ENCODE peak calls at places on chromosome X, in eight cellular contexts. One of them, this sample, is unnamed.

GRCh38 chrX:136157187-136157586 is 9.9 kb downstream of the FHL1 start:
- DNase-seq in stomach: no peak
- DNase-seq in AG04450: no peak
- DNase-seq in GM23248: no peak
- DNase-seq in lower lobe of right lung: no peak
- DNase-seq in tibial artery: no peak
- DNase-seq in effector memory CD4-positive, alpha-beta T cell: no peak
- DNase-seq in CD8-positive, alpha-beta memory T cell: no peak
- DNase-seq in this sample: no peak

GRCh38 chrX:106201502-106202178 is 33.5 kb downstream of the PWWP3B start:
- DNase-seq in CD8-positive, alpha-beta memory T cell: no peak
- DNase-seq in stomach: no peak
- DNase-seq in effector memory CD4-positive, alpha-beta T cell: no peak
- DNase-seq in tibial artery: no peak
- DNase-seq in AG04450: no peak
- DNase-seq in GM23248: no peak
- DNase-seq in lower lobe of right lung: no peak
- DNase-seq in this sample: no peak

GRCh38 chrX:13666836-13667235 is 13.9 kb downstream of the TCEANC start:
- DNase-seq in stomach: no peak
- DNase-seq in GM23248: no peak
- DNase-seq in effector memory CD4-positive, alpha-beta T cell: no peak
- DNase-seq in tibial artery: no peak
- DNase-seq in CD8-positive, alpha-beta memory T cell: no peak
- DNase-seq in lower lobe of right lung: no peak
- DNase-seq in AG04450: no peak
- DNase-seq in this sample: no peak

GRCh38 chrX:69505772-69506616 is 1.9 kb downstream of the NALF2 start:
- DNase-seq in lower lobe of right lung: no peak
- DNase-seq in tibial artery: no peak
- DNase-seq in CD8-positive, alpha-beta memory T cell: no peak
- DNase-seq in AG04450: no peak
- DNase-seq in stomach: no peak
- DNase-seq in effector memory CD4-positive, alpha-beta T cell: no peak
- DNase-seq in GM23248: no peak
- DNase-seq in this sample: no peak

GRCh38 chrX:42505057-42505456 is 272.9 kb downstream of the PPP1R2C start:
- DNase-seq in CD8-positive, alpha-beta memory T cell: no peak
- DNase-seq in effector memory CD4-positive, alpha-beta T cell: no peak
- DNase-seq in tibial artery: no peak
- DNase-seq in GM23248: no peak
- DNase-seq in AG04450: no peak
- DNase-seq in lower lobe of right lung: no peak
- DNase-seq in stomach: no peak
- DNase-seq in this sample: no peak

GRCh38 chrX:13293700-13294099 is 26.2 kb downstream of the ATXN3L start:
- DNase-seq in GM23248: no peak
- DNase-seq in lower lobe of right lung: no peak
- DNase-seq in tibial artery: no peak
- DNase-seq in CD8-positive, alpha-beta memory T cell: no peak
- DNase-seq in stomach: no peak
- DNase-seq in effector memory CD4-positive, alpha-beta T cell: no peak
- DNase-seq in AG04450: no peak
- DNase-seq in this sample: no peak

GRCh38 chrX:4547218-4547836 is 833.9 kb upstream of the PRKX start:
- DNase-seq in stomach: peak
- DNase-seq in effector memory CD4-positive, alpha-beta T cell: no peak
- DNase-seq in AG04450: no peak
- DNase-seq in lower lobe of right lung: peak
- DNase-seq in GM23248: peak
- DNase-seq in tibial artery: no peak
- DNase-seq in CD8-positive, alpha-beta memory T cell: no peak
- DNase-seq in this sample: no peak

GRCh38 chrX:19888419-19888879 is 1.0 kb upstream of the SH3KBP1 start:
- DNase-seq in tibial artery: peak
- DNase-seq in GM23248: peak
- DNase-seq in stomach: no peak
- DNase-seq in AG04450: peak
- DNase-seq in lower lobe of right lung: no peak
- DNase-seq in effector memory CD4-positive, alpha-beta T cell: peak
- DNase-seq in CD8-positive, alpha-beta memory T cell: no peak
- DNase-seq in this sample: no peak

GRCh38 chrX:47854474-47854873 is 17.8 kb downstream of the ZNF81 start:
- DNase-seq in tibial artery: no peak
- DNase-seq in AG04450: no peak
- DNase-seq in effector memory CD4-positive, alpha-beta T cell: no peak
- DNase-seq in lower lobe of right lung: peak
- DNase-seq in GM23248: peak
- DNase-seq in CD8-positive, alpha-beta memory T cell: no peak
- DNase-seq in stomach: peak
- DNase-seq in this sample: no peak

GRCh38 chrX:57573754-57574153 is 18.1 kb upstream of the ZXDB start:
- DNase-seq in GM23248: peak
- DNase-seq in tibial artery: no peak
- DNase-seq in AG04450: no peak
- DNase-seq in effector memory CD4-positive, alpha-beta T cell: no peak
- DNase-seq in CD8-positive, alpha-beta memory T cell: no peak
- DNase-seq in lower lobe of right lung: no peak
- DNase-seq in stomach: no peak
- DNase-seq in this sample: no peak

GRCh38 chrX:97215166-97215565 is 331.5 kb downstream of the RPA4 start:
- DNase-seq in tibial artery: no peak
- DNase-seq in CD8-positive, alpha-beta memory T cell: no peak
- DNase-seq in effector memory CD4-positive, alpha-beta T cell: no peak
- DNase-seq in GM23248: peak
- DNase-seq in lower lobe of right lung: no peak
- DNase-seq in AG04450: peak
- DNase-seq in stomach: no peak
- DNase-seq in this sample: no peak

GRCh38 chrX:45749375-45749774 is 548.7 kb upstream of the DIPK2B start:
- DNase-seq in tibial artery: no peak
- DNase-seq in effector memory CD4-positive, alpha-beta T cell: no peak
- DNase-seq in AG04450: no peak
- DNase-seq in lower lobe of right lung: no peak
- DNase-seq in GM23248: peak
- DNase-seq in CD8-positive, alpha-beta memory T cell: no peak
- DNase-seq in stomach: no peak
- DNase-seq in this sample: no peak

GRCh38 chrX:45748443-45748842 is 547.8 kb upstream of the DIPK2B start:
- DNase-seq in tibial artery: no peak
- DNase-seq in lower lobe of right lung: no peak
- DNase-seq in GM23248: peak
- DNase-seq in CD8-positive, alpha-beta memory T cell: no peak
- DNase-seq in stomach: no peak
- DNase-seq in AG04450: no peak
- DNase-seq in effector memory CD4-positive, alpha-beta T cell: no peak
- DNase-seq in this sample: no peak

GRCh38 chrX:45750639-45751038 is 550.0 kb upstream of the DIPK2B start:
- DNase-seq in GM23248: peak
- DNase-seq in AG04450: no peak
- DNase-seq in stomach: peak
- DNase-seq in lower lobe of right lung: no peak
- DNase-seq in effector memory CD4-positive, alpha-beta T cell: no peak
- DNase-seq in CD8-positive, alpha-beta memory T cell: no peak
- DNase-seq in tibial artery: no peak
- DNase-seq in this sample: no peak

GRCh38 chrX:45745479-45745878 is 544.8 kb upstream of the DIPK2B start:
- DNase-seq in GM23248: peak
- DNase-seq in AG04450: no peak
- DNase-seq in CD8-positive, alpha-beta memory T cell: no peak
- DNase-seq in lower lobe of right lung: no peak
- DNase-seq in stomach: no peak
- DNase-seq in tibial artery: no peak
- DNase-seq in effector memory CD4-positive, alpha-beta T cell: no peak
- DNase-seq in this sample: no peak

GRCh38 chrX:45747905-45748304 is 547.2 kb upstream of the DIPK2B start:
- DNase-seq in GM23248: peak
- DNase-seq in CD8-positive, alpha-beta memory T cell: no peak
- DNase-seq in stomach: no peak
- DNase-seq in tibial artery: no peak
- DNase-seq in effector memory CD4-positive, alpha-beta T cell: no peak
- DNase-seq in AG04450: no peak
- DNase-seq in lower lobe of right lung: no peak
- DNase-seq in this sample: no peak
- H3K27ac ChIP-seq in GM23248: peak
- H3K27ac ChIP-seq in CD8-positive, alpha-beta memory T cell: no peak
- H3K27ac ChIP-seq in stomach: no peak
- H3K27ac ChIP-seq in tibial artery: no peak
- H3K27ac ChIP-seq in effector memory CD4-positive, alpha-beta T cell: no peak
- H3K27ac ChIP-seq in AG04450: no peak
- H3K27ac ChIP-seq in lower lobe of right lung: peak
- H3K27ac ChIP-seq in this sample: no peak

GRCh38 chrX:10577863-10578262 is 42.5 kb downstream of the MID1 start:
- DNase-seq in stomach: no peak
- DNase-seq in AG04450: no peak
- DNase-seq in tibial artery: no peak
- DNase-seq in GM23248: peak
- DNase-seq in effector memory CD4-positive, alpha-beta T cell: no peak
- DNase-seq in lower lobe of right lung: no peak
- DNase-seq in CD8-positive, alpha-beta memory T cell: no peak
- DNase-seq in this sample: no peak

GRCh38 chrX:10576777-10577444 is 43.5 kb downstream of the MID1 start:
- DNase-seq in tibial artery: no peak
- DNase-seq in stomach: no peak
- DNase-seq in AG04450: no peak
- DNase-seq in GM23248: no peak
- DNase-seq in lower lobe of right lung: no peak
- DNase-seq in CD8-positive, alpha-beta memory T cell: no peak
- DNase-seq in effector memory CD4-positive, alpha-beta T cell: no peak
- DNase-seq in this sample: no peak

GRCh38 chrX:10579018-10579752 is 41.2 kb downstream of the MID1 start:
- DNase-seq in effector memory CD4-positive, alpha-beta T cell: no peak
- DNase-seq in lower lobe of right lung: no peak
- DNase-seq in stomach: no peak
- DNase-seq in GM23248: peak
- DNase-seq in tibial artery: no peak
- DNase-seq in CD8-positive, alpha-beta memory T cell: no peak
- DNase-seq in AG04450: peak
- DNase-seq in this sample: no peak

GRCh38 chrX:10582215-10582733 is 38.1 kb downstream of the MID1 start:
- DNase-seq in AG04450: no peak
- DNase-seq in tibial artery: no peak
- DNase-seq in GM23248: peak
- DNase-seq in CD8-positive, alpha-beta memory T cell: no peak
- DNase-seq in lower lobe of right lung: no peak
- DNase-seq in effector memory CD4-positive, alpha-beta T cell: no peak
- DNase-seq in stomach: no peak
- DNase-seq in this sample: no peak

GRCh38 chrX:10579753-10580060 is 40.7 kb downstream of the MID1 start:
- DNase-seq in GM23248: peak
- DNase-seq in CD8-positive, alpha-beta memory T cell: no peak
- DNase-seq in AG04450: no peak
- DNase-seq in lower lobe of right lung: no peak
- DNase-seq in tibial artery: no peak
- DNase-seq in effector memory CD4-positive, alpha-beta T cell: no peak
- DNase-seq in stomach: no peak
- DNase-seq in this sample: no peak
- H3K4me3 ChIP-seq in GM23248: peak
- H3K4me3 ChIP-seq in CD8-positive, alpha-beta memory T cell: no peak
- H3K4me3 ChIP-seq in AG04450: peak
- H3K4me3 ChIP-seq in lower lobe of right lung: no peak
- H3K4me3 ChIP-seq in tibial artery: no peak
- H3K4me3 ChIP-seq in effector memory CD4-positive, alpha-beta T cell: no peak
- H3K4me3 ChIP-seq in stomach: no peak
- H3K4me3 ChIP-seq in this sample: no peak

DNA sequence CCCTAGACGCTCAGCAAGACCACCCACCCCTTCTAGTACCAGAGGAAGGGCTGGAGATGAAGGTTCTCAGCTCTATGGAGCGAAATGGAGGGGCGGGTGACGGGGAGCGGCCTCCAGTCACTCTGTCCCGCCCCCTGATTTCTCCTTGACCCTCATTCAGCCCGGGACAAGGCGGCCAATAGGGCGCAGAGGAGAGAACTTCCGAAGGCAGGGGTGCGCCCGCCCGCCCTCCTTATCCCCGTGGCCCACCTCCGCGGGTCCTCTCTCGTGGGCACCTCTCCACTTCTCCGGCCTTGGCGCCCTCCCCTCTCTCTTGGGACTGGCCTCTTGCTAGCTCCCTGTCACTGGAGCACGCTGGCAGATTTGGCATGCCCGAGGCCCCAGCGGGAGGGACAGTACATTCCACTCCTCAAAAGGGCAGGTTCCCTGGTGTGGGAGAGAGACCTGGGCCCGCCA is 1.1 kb upstream of the SEPTIN6 start:
- DNase-seq in tibial artery: no peak
- DNase-seq in CD8-positive, alpha-beta memory T cell: no peak
- DNase-seq in effector memory CD4-positive, alpha-beta T cell: no peak
- DNase-seq in GM23248: no peak
- DNase-seq in AG04450: no peak
- DNase-seq in stomach: no peak
- DNase-seq in lower lobe of right lung: no peak
- DNase-seq in this sample: no peak
- H3K27ac ChIP-seq in tibial artery: no peak
- H3K27ac ChIP-seq in CD8-positive, alpha-beta memory T cell: no peak
- H3K27ac ChIP-seq in effector memory CD4-positive, alpha-beta T cell: no peak
- H3K27ac ChIP-seq in GM23248: no peak
- H3K27ac ChIP-seq in AG04450: no peak
- H3K27ac ChIP-seq in stomach: peak
- H3K27ac ChIP-seq in lower lobe of right lung: no peak
- H3K27ac ChIP-seq in this sample: no peak

GRCh38 chrX:74922922-74923321 is 2.3 kb downstream of the NEXMIF start:
- DNase-seq in stomach: no peak
- DNase-seq in CD8-positive, alpha-beta memory T cell: no peak
- DNase-seq in GM23248: no peak
- DNase-seq in tibial artery: no peak
- DNase-seq in AG04450: no peak
- DNase-seq in lower lobe of right lung: no peak
- DNase-seq in effector memory CD4-positive, alpha-beta T cell: no peak
- DNase-seq in this sample: no peak

GRCh38 chrX:74924449-74925209 is 623 bp downstream of the NEXMIF start:
- DNase-seq in lower lobe of right lung: peak
- DNase-seq in tibial artery: peak
- DNase-seq in AG04450: no peak
- DNase-seq in GM23248: peak
- DNase-seq in effector memory CD4-positive, alpha-beta T cell: no peak
- DNase-seq in CD8-positive, alpha-beta memory T cell: no peak
- DNase-seq in stomach: peak
- DNase-seq in this sample: peak

GRCh38 chrX:74925210-74926088 is at the start of gene NEXMIF:
- DNase-seq in AG04450: no peak
- DNase-seq in tibial artery: no peak
- DNase-seq in stomach: peak
- DNase-seq in GM23248: peak
- DNase-seq in effector memory CD4-positive, alpha-beta T cell: no peak
- DNase-seq in CD8-positive, alpha-beta memory T cell: no peak
- DNase-seq in lower lobe of right lung: peak
- DNase-seq in this sample: no peak

DNA sequence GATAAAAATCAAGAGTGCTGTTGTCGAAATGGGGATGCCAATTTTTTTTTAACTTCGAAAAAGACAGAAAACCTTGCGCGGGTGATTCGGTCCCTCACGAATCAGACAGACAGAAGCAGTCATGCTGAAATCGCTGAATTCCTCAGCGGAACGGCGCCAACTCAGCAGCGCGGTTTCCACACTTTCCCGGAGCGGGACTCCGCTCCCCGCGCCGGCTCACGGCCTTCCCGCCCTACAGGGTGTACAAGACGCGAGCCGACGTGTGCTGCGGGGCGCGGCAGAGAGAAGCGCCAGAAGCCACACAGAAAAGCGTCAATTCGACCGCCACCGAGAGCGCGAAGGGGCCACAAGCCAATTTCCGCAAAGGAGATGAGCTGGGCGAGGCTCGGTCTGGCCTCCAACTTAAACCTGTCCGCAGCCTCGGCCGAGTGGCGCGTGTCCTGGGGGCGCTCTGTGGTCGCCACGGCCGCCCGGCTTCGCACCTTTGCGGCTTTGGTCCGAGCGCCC is 1.3 kb downstream of the NEXMIF start:
- DNase-seq in effector memory CD4-positive, alpha-beta T cell: no peak
- DNase-seq in lower lobe of right lung: peak
- DNase-seq in tibial artery: no peak
- DNase-seq in GM23248: peak
- DNase-seq in AG04450: no peak
- DNase-seq in CD8-positive, alpha-beta memory T cell: no peak
- DNase-seq in stomach: no peak
- DNase-seq in this sample: peak
- H3K4me3 ChIP-seq in effector memory CD4-positive, alpha-beta T cell: peak
- H3K4me3 ChIP-seq in lower lobe of right lung: peak
- H3K4me3 ChIP-seq in tibial artery: peak
- H3K4me3 ChIP-seq in GM23248: no peak
- H3K4me3 ChIP-seq in AG04450: no peak
- H3K4me3 ChIP-seq in CD8-positive, alpha-beta memory T cell: peak
- H3K4me3 ChIP-seq in stomach: peak
- H3K4me3 ChIP-seq in this sample: peak